ENCODE peak calls at places on chromosomes 5 and 9, in six cellular contexts. O is kidney; A is psoas muscle; K is BE2C; E is CD4-positive, CD25-positive, alpha-beta regulatory T cell; B is AG09309. R is an unnamed sample.

GRCh38 chr5:53508125-53508524 is 27.7 kb downstream of the FST start:
- DNase-seq in K (no peak), B (no peak), A (no peak), E (no peak), O (no peak), R (no peak)

GRCh38 chr9:112784020-112784788 is 33.6 kb downstream of the SNX30 start:
- DNase-seq in E (no peak), O (no peak), K (peak; percentile 38), A (no peak), B (no peak), R (peak; percentile 68)

GRCh38 chr9:98793031-98793430 is 3.3 kb downstream of the ANKS6 start:
- DNase-seq in B (no peak), E (no peak), A (no peak), K (no peak), O (no peak), R (no peak)

GRCh38 chr9:124423155-124423554 is 7.9 kb upstream of the PSMB7 start:
- DNase-seq in O (no peak), E (no peak), K (no peak), B (no peak), A (no peak), R (no peak)

GRCh38 chr5:15887072-15887471 is 292.5 kb downstream of the MARCHF11 start:
- DNase-seq in K (no peak), A (no peak), O (no peak), E (no peak), B (no peak), R (no peak)

GRCh38 chr5:159041754-159042153 is 58.0 kb downstream of the EBF1 start:
- DNase-seq in B (no peak), O (no peak), E (no peak), K (no peak), A (no peak), R (no peak)

GRCh38 chr5:27020965-27021364 is 17.4 kb downstream of the CDH9 start:
- DNase-seq in A (no peak), E (no peak), O (no peak), B (no peak), K (no peak), R (no peak)

GRCh38 chr5:44334622-44335021 is 54.6 kb downstream of the FGF10 start:
- DNase-seq in B (no peak), K (no peak), E (no peak), A (no peak), O (no peak), R (no peak)

GRCh38 chr5:169974121-169974770 is 6.0 kb downstream of the INSYN2B start:
- DNase-seq in B (no peak), A (no peak), K (no peak), E (no peak), O (no peak), R (no peak)

GRCh38 chr5:34626036-34626435 is 30.1 kb upstream of the RAI14 start:
- DNase-seq in E (no peak), O (no peak), A (no peak), B (no peak), K (no peak), R (no peak)

GRCh38 chr5:111512026-111512405 is 319 bp downstream of the STARD4 start:
- DNase-seq in O (no peak), E (no peak), K (no peak), B (no peak), A (no peak), R (no peak)

GRCh38 chr5:90558344-90559192 is at the start of gene ADGRV1:
- DNase-seq in E (no peak), B (no peak), K (peak; percentile 53), A (peak; percentile 18), O (peak; percentile 92), R (peak; percentile 98)

GRCh38 chr9:70510157-70510770 is 95.8 kb upstream of the KLF9 start:
- DNase-seq in K (peak; percentile 55), B (no peak), A (peak; percentile 36), E (no peak), O (no peak), R (peak; percentile 53)

GRCh38 chr5:141001466-141001853 is 35.2 kb downstream of the PCDHAC2 start:
- DNase-seq in E (no peak), K (peak; percentile 46), O (peak; percentile 54), B (no peak), A (no peak), R (peak; percentile 89)
- H3K4me3 ChIP-seq in E (no peak overlapping the region), K (peak overlapping the region; percentile 81), O (peak overlapping the region; percentile 31), B (no peak overlapping the region), A (no peak overlapping the region), R (peak overlapping the region; percentile 72)

DNA sequence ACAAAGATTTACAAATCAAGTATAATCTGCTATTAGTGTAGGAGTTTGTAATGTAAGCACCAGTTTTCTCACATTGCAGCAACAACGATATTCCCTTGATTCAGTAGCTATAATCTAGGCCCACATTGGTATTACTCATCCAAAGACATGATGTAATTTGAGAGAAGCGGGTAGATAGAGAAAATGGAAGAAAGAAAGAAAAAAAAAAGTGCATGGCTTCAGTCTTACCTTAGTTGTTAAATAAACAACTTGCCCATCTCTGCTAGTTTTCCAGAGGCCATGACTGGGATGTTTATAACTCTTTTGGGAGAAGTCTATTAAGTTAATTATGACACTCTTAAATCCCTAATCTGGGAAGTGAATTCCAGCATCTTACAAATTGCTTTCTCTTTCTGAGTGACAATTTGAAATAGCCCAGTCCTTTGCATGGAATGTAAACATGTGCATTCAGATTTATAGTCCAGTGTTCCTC is 2.8 kb downstream of the MELK start:
- DNase-seq in E (no peak), B (no peak), K (no peak), O (no peak), A (no peak), R (no peak)
- H3K4me3 ChIP-seq in E (peak overlapping the region; percentile 64), B (no peak overlapping the region), K (peak overlapping the region; percentile 0), O (no peak overlapping the region), A (no peak overlapping the region), R (no peak overlapping the region)

GRCh38 chr5:134120386-134121138 is 6.1 kb downstream of the TCF7 start:
- DNase-seq in E (no peak), B (no peak), A (no peak), O (no peak), K (no peak), R (no peak)
- H3K4me3 ChIP-seq in E (peak overlapping the region; percentile 94), B (no peak overlapping the region), A (no peak overlapping the region), O (no peak overlapping the region), K (no peak overlapping the region), R (no peak overlapping the region)

DNA sequence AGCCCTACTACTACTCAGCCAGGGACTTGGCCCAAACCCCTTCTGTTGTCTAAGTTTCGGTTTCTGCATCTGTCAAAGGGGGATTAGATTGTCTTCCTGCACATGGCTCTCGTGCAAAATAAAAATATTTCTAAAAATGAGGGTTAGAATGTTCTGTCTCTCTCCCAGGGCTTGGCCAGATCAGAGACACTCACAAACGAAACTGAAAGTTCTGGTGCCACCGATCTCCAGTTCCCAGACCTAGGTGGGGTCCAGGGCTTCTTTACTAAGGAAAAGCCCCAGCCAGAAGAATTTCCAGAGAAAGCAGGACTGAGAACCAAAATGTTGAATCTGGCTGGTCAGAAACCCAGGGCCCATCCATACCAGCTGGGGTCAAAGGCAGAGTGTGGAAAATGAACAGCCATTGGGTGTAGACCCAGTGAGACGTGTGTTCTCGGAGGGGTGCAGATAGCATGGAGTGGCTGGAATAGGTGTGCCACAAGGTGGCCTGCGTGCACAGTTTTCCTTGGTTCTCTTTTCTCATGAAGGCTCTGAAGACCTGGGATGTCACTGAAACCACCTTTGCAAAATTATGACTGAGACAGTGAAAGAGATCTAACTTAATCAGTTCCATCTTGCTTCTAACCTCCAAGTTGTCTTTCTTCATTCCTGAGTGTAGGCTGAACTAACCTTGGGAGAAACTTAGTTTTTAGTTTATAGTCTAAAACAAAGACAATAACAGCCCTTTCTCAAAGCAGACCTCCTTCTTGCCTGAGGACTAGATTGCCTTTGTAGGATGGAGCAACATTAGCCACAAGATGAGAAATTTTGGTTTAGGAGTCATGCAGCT is 2.2 kb upstream of the SLC23A1 start:
- DNase-seq in B (no peak), K (no peak), A (no peak), E (no peak), O (no peak), R (peak; percentile 45)
- H3K4me3 ChIP-seq in B (peak overlapping the region; percentile 26), K (no peak overlapping the region), A (peak overlapping the region; percentile 51), E (peak overlapping the region; percentile 80), O (peak overlapping the region; percentile 56), R (no peak overlapping the region)

DNA sequence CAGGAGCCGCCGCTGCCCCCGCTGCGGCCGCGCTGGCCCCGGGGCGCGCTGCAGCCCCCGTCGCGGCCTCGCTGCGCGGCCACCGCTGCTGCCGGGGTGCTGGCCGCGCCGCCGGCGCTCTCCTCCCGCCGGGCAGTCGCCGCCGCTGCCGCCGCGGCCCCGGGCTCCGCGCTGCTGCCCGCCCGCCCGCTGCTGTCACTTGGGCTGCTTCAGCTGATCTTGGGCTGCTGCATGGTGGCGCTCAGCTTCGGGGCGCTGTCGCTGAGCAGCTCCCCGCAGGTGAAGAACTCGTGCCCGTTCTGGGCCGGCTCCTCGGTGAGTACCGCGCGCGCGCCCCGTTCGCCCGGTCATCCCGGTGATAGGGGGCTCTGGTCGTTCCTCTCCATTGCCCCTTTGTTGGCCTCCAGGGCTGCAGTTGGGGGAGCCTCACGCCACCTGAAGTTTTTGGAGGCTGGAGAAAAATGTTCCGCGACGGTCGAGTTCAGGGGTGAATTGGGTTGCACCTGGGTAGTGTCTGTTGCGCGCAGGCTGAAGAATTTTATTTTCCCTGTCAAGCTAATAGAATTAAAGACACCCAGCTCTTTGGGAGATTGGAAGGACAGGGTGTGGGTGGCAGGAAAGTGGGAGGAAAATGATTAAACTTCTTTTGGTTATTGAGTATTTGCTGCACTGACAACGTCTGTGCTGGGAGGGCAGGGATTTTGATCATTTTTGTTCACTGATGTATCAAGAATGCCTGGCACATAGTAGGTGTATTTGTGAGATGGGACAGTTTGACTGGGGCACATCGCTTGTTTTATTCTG is 596 bp downstream of the ENTREP1 start:
- DNase-seq in E (no peak), B (no peak), O (peak; percentile 79), K (no peak), A (peak; percentile 19), R (peak; percentile 19)
- H3K4me3 ChIP-seq in E (no peak overlapping the region), B (peak overlapping the region; percentile 13), O (peak overlapping the region; percentile 44), K (no peak overlapping the region), A (peak overlapping the region; percentile 83), R (peak overlapping the region; percentile 38)

GRCh38 chr5:10634056-10634455 is 70.2 kb downstream of the ANKRD33B start:
- DNase-seq in O (no peak), E (no peak), B (no peak), A (no peak), K (no peak), R (no peak)
- H3K4me3 ChIP-seq in O (no peak overlapping the region), E (no peak overlapping the region), B (no peak overlapping the region), A (no peak overlapping the region), K (no peak overlapping the region), R (no peak overlapping the region)

GRCh38 chr9:129206401-129206800 is 28.3 kb upstream of the IER5L start:
- DNase-seq in B (no peak), O (no peak), A (no peak), K (no peak), E (no peak), R (no peak)

GRCh38 chr9:129201289-129201688 is 23.2 kb upstream of the IER5L start:
- DNase-seq in B (no peak), A (no peak), K (no peak), O (no peak), E (no peak), R (no peak)

GRCh38 chr9:129202613-129203555 is 24.8 kb upstream of the IER5L start:
- DNase-seq in E (peak; percentile 87), B (no peak), A (peak; percentile 89), O (peak; percentile 94), K (peak; percentile 90), R (peak; percentile 88)

GRCh38 chr9:129204840-129205239 is 26.8 kb upstream of the IER5L start:
- DNase-seq in E (no peak), A (no peak), B (no peak), O (no peak), K (no peak), R (no peak)

GRCh38 chr9:129203556-129203909 is 25.5 kb upstream of the IER5L start:
- DNase-seq in E (no peak), K (no peak), A (no peak), O (no peak), B (no peak), R (no peak)
- H3K4me3 ChIP-seq in E (no peak overlapping the region), K (no peak overlapping the region), A (peak overlapping the region; percentile 89), O (peak overlapping the region; percentile 50), B (peak overlapping the region; percentile 41), R (no peak overlapping the region)

R was measured in WERI-Rb-1.